ENCODE peak calls at places on chromosomes 11 and 22, in five cellular contexts. L is GM23338; W is naive thymus-derived CD4-positive, alpha-beta T cell; T is RKO; A is ovary. O is an unnamed sample.
A peak's percentile ranks its signal among the peaks of the same experiment; 100 is the strongest.

GRCh38 chr11:126282742-126283591 is at the start of gene TIRAP:
- DNase-seq in L (peak; percentile 73), W (peak; percentile 63), T (peak; percentile 86), A (peak; percentile 81), O (peak; percentile 85)

GRCh38 chr11:45472713-45473317 is 186.7 kb upstream of the SYT13 start:
- DNase-seq in L (no peak), W (no peak), T (no peak), A (no peak), O (no peak)

GRCh38 chr11:65315204-65315865 is 669 bp downstream of the CDC42EP2 start:
- DNase-seq in L (peak; percentile 94), W (peak; percentile 58), T (peak; percentile 78), A (peak; percentile 91), O (peak; percentile 97)

GRCh38 chr11:118973985-118974384 is 2.4 kb downstream of the FOXR1 start:
- DNase-seq in L (no peak), W (no peak), T (no peak), A (no peak), O (no peak)

GRCh38 chr11:83680351-83680750 is 394.2 kb upstream of the CCDC90B start:
- DNase-seq in L (no peak), W (no peak), T (no peak), A (no peak), O (no peak)

GRCh38 chr11:70528794-70529580 is 130.7 kb downstream of the CTTN start:
- DNase-seq in L (no peak), W (no peak), T (no peak), A (peak; percentile 7), O (no peak)

GRCh38 chr22:24157783-24158170 is 23.5 kb upstream of the SUSD2 start:
- DNase-seq in L (no peak), W (no peak), T (no peak), A (no peak), O (no peak)

GRCh38 chr11:12017243-12017678 is 8.8 kb upstream of the DKK3 start:
- DNase-seq in L (no peak), W (no peak), T (no peak), A (no peak), O (no peak)

GRCh38 chr11:66157182-66157864 is 87.3 kb downstream of the PACS1 start:
- DNase-seq in L (no peak), W (no peak), T (peak; percentile 12), A (no peak), O (no peak)

GRCh38 chr11:8720376-8720775 is 37.8 kb downstream of the RPL27A start:
- DNase-seq in L (no peak), W (no peak), T (no peak), A (no peak), O (no peak)

GRCh38 chr11:61329871-61330270 is 3.0 kb downstream of the DDB1 start:
- DNase-seq in L (no peak), W (no peak), T (no peak), A (no peak), O (no peak)

GRCh38 chr11:56916609-56917008 is 72.1 kb upstream of the OR5AK2 start:
- DNase-seq in L (no peak), W (no peak), T (no peak), A (no peak), O (no peak)

GRCh38 chr11:123381817-123382554 is 48.1 kb upstream of the GRAMD1B start:
- DNase-seq in L (no peak), W (no peak), T (no peak), A (no peak), O (no peak)

GRCh38 chr11:72924568-72925190 is 110.5 kb downstream of the ATG16L2 start:
- DNase-seq in L (no peak), W (no peak), T (peak; percentile 54), A (no peak), O (no peak)

GRCh38 chr22:23513705-23514104 is 66.4 kb downstream of the IGLL1 start:
- DNase-seq in L (no peak), W (no peak), T (no peak), A (no peak), O (no peak)

GRCh38 chr22:30432520-30432919 is 7.0 kb downstream of the MTFP1 start:
- DNase-seq in L (no peak), W (no peak), T (no peak), A (no peak), O (no peak)

GRCh38 chr11:23406131-23406819 is 546.0 kb upstream of the CCDC179 start:
- DNase-seq in L (peak; percentile 38), W (no peak), T (no peak), A (no peak), O (peak; percentile 42)

GRCh38 chr22:38346506-38346905 is 29.3 kb upstream of the CSNK1E start:
- DNase-seq in L (no peak), W (no peak), T (no peak), A (no peak), O (peak; percentile 16)

GRCh38 chr11:34162507-34162848 is 57.0 kb downstream of the NAT10 start:
- DNase-seq in L (no peak), W (no peak), T (no peak), A (no peak), O (no peak)

GRCh38 chr11:117284053-117284452 is 7.1 kb upstream of the BACE1-AS start:
- DNase-seq in L (no peak), W (no peak), T (no peak), A (no peak), O (no peak)

GRCh38 chr11:104645276-104646018 is 252.8 kb downstream of the CASP12 start:
- DNase-seq in L (no peak), W (no peak), T (no peak), A (no peak), O (no peak)

GRCh38 chr22:30675436-30675835 is 7.8 kb upstream of the DUSP18 start:
- DNase-seq in L (no peak), W (no peak), T (no peak), A (no peak), O (no peak)

GRCh38 chr11:102347526-102348331 is 715 bp downstream of the BIRC2 start:
- DNase-seq in L (no peak), W (peak; percentile 32), T (peak; percentile 77), A (peak; percentile 21), O (peak; percentile 18)

GRCh38 chr11:124740277-124740882 is 638 bp downstream of the NRGN start:
- DNase-seq in L (peak; percentile 43), W (no peak), T (peak; percentile 65), A (no peak), O (peak; percentile 69)

GRCh38 chr11:93253111-93253510 is 55.3 kb upstream of the SLC36A4 start:
- DNase-seq in L (no peak), W (no peak), T (no peak), A (no peak), O (no peak)

GRCh38 chr11:18352581-18352980 is 30.2 kb downstream of the GTF2H1 start:
- DNase-seq in L (no peak), W (no peak), T (peak; percentile 28), A (no peak), O (no peak)

GRCh38 chr11:59758638-59759037 is 3.5 kb downstream of the STX3 start:
- DNase-seq in L (no peak), W (no peak), T (no peak), A (no peak), O (no peak)

GRCh38 chr11:1771700-1772099 is 8.0 kb upstream of the CTSD start:
- DNase-seq in L (no peak), W (no peak), T (no peak), A (no peak), O (no peak)

GRCh38 chr11:62613275-62613864 is 313 bp downstream of the ROM1 start:
- DNase-seq in L (no peak), W (no peak), T (no peak), A (no peak), O (no peak)

GRCh38 chr11:73012121-73012863 is 129.8 kb downstream of the FCHSD2 start:
- DNase-seq in L (peak; percentile 42), W (no peak), T (no peak), A (no peak), O (peak; percentile 22)